ENCODE peak calls at places on chromosome 17, in seven cellular contexts. One of them, this sample, is unnamed.
A peak's percentile ranks its signal among the peaks of the same experiment; 100 is the strongest.

GRCh38 chr17:17151962-17152361 is 54.2 kb downstream of the PLD6 start:
- DNase-seq in stimulated activated CD8-positive, alpha-beta memory T cell treated with anti-CD3 and anti-CD28 coated beads, Interleukin-4, amount 100 ng/mL, for 4 hours: no peak
- DNase-seq in AG10803: peak; percentile 96
- DNase-seq in occipital lobe: peak; percentile 92
- DNase-seq in body of pancreas: peak; percentile 77
- DNase-seq in EL: peak; percentile 97
- DNase-seq in progenitor cell of endocrine pancreas: no peak
- DNase-seq in this sample: peak; percentile 85

GRCh38 chr17:59373879-59374495 is 42.5 kb downstream of the YPEL2 start:
- DNase-seq in stimulated activated CD8-positive, alpha-beta memory T cell treated with anti-CD3 and anti-CD28 coated beads, Interleukin-4, amount 100 ng/mL, for 4 hours: no peak
- DNase-seq in AG10803: peak; percentile 97
- DNase-seq in occipital lobe: no peak
- DNase-seq in body of pancreas: no peak
- DNase-seq in EL: peak; percentile 69
- DNase-seq in progenitor cell of endocrine pancreas: no peak
- DNase-seq in this sample: no peak

GRCh38 chr17:5135726-5136579 is 20.1 kb downstream of the USP6 start:
- DNase-seq in stimulated activated CD8-positive, alpha-beta memory T cell treated with anti-CD3 and anti-CD28 coated beads, Interleukin-4, amount 100 ng/mL, for 4 hours: no peak
- DNase-seq in AG10803: no peak
- DNase-seq in occipital lobe: no peak
- DNase-seq in body of pancreas: no peak
- DNase-seq in EL: no peak
- DNase-seq in progenitor cell of endocrine pancreas: no peak
- DNase-seq in this sample: no peak

GRCh38 chr17:60947100-60947499 is 269.4 kb downstream of the BCAS3 start:
- DNase-seq in stimulated activated CD8-positive, alpha-beta memory T cell treated with anti-CD3 and anti-CD28 coated beads, Interleukin-4, amount 100 ng/mL, for 4 hours: no peak
- DNase-seq in AG10803: peak; percentile 51
- DNase-seq in occipital lobe: no peak
- DNase-seq in body of pancreas: no peak
- DNase-seq in EL: peak; percentile 50
- DNase-seq in progenitor cell of endocrine pancreas: no peak
- DNase-seq in this sample: no peak

GRCh38 chr17:42679001-42679491 is 2.3 kb upstream of the PLEKHH3 start:
- DNase-seq in stimulated activated CD8-positive, alpha-beta memory T cell treated with anti-CD3 and anti-CD28 coated beads, Interleukin-4, amount 100 ng/mL, for 4 hours: no peak
- DNase-seq in AG10803: peak; percentile 35
- DNase-seq in occipital lobe: no peak
- DNase-seq in body of pancreas: peak; percentile 81
- DNase-seq in EL: peak; percentile 56
- DNase-seq in progenitor cell of endocrine pancreas: no peak
- DNase-seq in this sample: no peak

GRCh38 chr17:75365009-75365930 is 40.2 kb downstream of the GRB2 start:
- DNase-seq in stimulated activated CD8-positive, alpha-beta memory T cell treated with anti-CD3 and anti-CD28 coated beads, Interleukin-4, amount 100 ng/mL, for 4 hours: no peak
- DNase-seq in AG10803: no peak
- DNase-seq in occipital lobe: no peak
- DNase-seq in body of pancreas: no peak
- DNase-seq in EL: no peak
- DNase-seq in progenitor cell of endocrine pancreas: no peak
- DNase-seq in this sample: no peak

GRCh38 chr17:69012895-69013805 is 47.6 kb downstream of the ABCA9 start:
- DNase-seq in stimulated activated CD8-positive, alpha-beta memory T cell treated with anti-CD3 and anti-CD28 coated beads, Interleukin-4, amount 100 ng/mL, for 4 hours: no peak
- DNase-seq in AG10803: peak; percentile 3
- DNase-seq in occipital lobe: no peak
- DNase-seq in body of pancreas: no peak
- DNase-seq in EL: peak; percentile 28
- DNase-seq in progenitor cell of endocrine pancreas: no peak
- DNase-seq in this sample: no peak

GRCh38 chr17:55219939-55220338 is 44.8 kb upstream of the HLF start:
- DNase-seq in stimulated activated CD8-positive, alpha-beta memory T cell treated with anti-CD3 and anti-CD28 coated beads, Interleukin-4, amount 100 ng/mL, for 4 hours: no peak
- DNase-seq in AG10803: no peak
- DNase-seq in occipital lobe: no peak
- DNase-seq in body of pancreas: no peak
- DNase-seq in EL: no peak
- DNase-seq in progenitor cell of endocrine pancreas: no peak
- DNase-seq in this sample: no peak

GRCh38 chr17:178292-179065 is 3.0 kb downstream of the DOC2B start:
- DNase-seq in stimulated activated CD8-positive, alpha-beta memory T cell treated with anti-CD3 and anti-CD28 coated beads, Interleukin-4, amount 100 ng/mL, for 4 hours: no peak
- DNase-seq in AG10803: no peak
- DNase-seq in occipital lobe: no peak
- DNase-seq in body of pancreas: no peak
- DNase-seq in EL: no peak
- DNase-seq in progenitor cell of endocrine pancreas: no peak
- DNase-seq in this sample: no peak

GRCh38 chr17:50855708-50856330 is 10.3 kb downstream of the TOB1 start:
- DNase-seq in stimulated activated CD8-positive, alpha-beta memory T cell treated with anti-CD3 and anti-CD28 coated beads, Interleukin-4, amount 100 ng/mL, for 4 hours: no peak
- DNase-seq in AG10803: no peak
- DNase-seq in occipital lobe: no peak
- DNase-seq in body of pancreas: no peak
- DNase-seq in EL: no peak
- DNase-seq in progenitor cell of endocrine pancreas: no peak
- DNase-seq in this sample: no peak

GRCh38 chr17:2050246-2050866 is 4.5 kb upstream of the HIC1 start:
- DNase-seq in stimulated activated CD8-positive, alpha-beta memory T cell treated with anti-CD3 and anti-CD28 coated beads, Interleukin-4, amount 100 ng/mL, for 4 hours: peak; percentile 46
- DNase-seq in AG10803: peak; percentile 61
- DNase-seq in occipital lobe: peak; percentile 66
- DNase-seq in body of pancreas: peak; percentile 69
- DNase-seq in EL: peak; percentile 77
- DNase-seq in progenitor cell of endocrine pancreas: peak; percentile 53
- DNase-seq in this sample: peak; percentile 50

GRCh38 chr17:7838291-7839075 is 4.5 kb downstream of the KDM6B start:
- DNase-seq in stimulated activated CD8-positive, alpha-beta memory T cell treated with anti-CD3 and anti-CD28 coated beads, Interleukin-4, amount 100 ng/mL, for 4 hours: no peak
- DNase-seq in AG10803: peak; percentile 78
- DNase-seq in occipital lobe: no peak
- DNase-seq in body of pancreas: peak; percentile 72
- DNase-seq in EL: peak; percentile 57
- DNase-seq in progenitor cell of endocrine pancreas: no peak
- DNase-seq in this sample: peak; percentile 31

This sample was measured in midbrain.